ENCODE peak calls at places on chromosome 21, in nine cellular contexts. X, O, N, H, Y, R, B, W and U are unnamed samples.

GRCh38 chr21:27513016-27513415 is 546.1 kb upstream of the ADAMTS5 start:
- DNase-seq in R (no peak), H (peak; percentile 69), X (no peak), B (no peak), N (no peak), O (no peak), Y (no peak), W (no peak), U (no peak)

GRCh38 chr21:28298251-28298672 is 694.4 kb downstream of the LTN1 start:
- DNase-seq in W (no peak), R (no peak), B (no peak), X (peak; percentile 50), Y (no peak), O (no peak), H (no peak), N (no peak), U (no peak)

GRCh38 chr21:18522181-18522771 is 118.7 kb upstream of the TMPRSS15 start:
- DNase-seq in Y (no peak), H (no peak), R (no peak), O (no peak), B (no peak), X (no peak), N (no peak), W (no peak), U (no peak)

GRCh38 chr21:45076245-45076661 is 1.9 kb downstream of the ADARB1 start:
- DNase-seq in R (no peak), B (no peak), N (no peak), W (no peak), O (peak; percentile 62), Y (no peak), H (no peak), X (peak; percentile 69), U (no peak)

GRCh38 chr21:45255381-45256020 is 32.2 kb downstream of the POFUT2 start:
- DNase-seq in O (no peak), W (peak; percentile 60), Y (peak; percentile 23), B (no peak), H (no peak), R (no peak), X (no peak), N (peak; percentile 44), U (peak; percentile 58)

GRCh38 chr21:44582980-44583799 is 2.8 kb upstream of the KRTAP10-5 start:
- DNase-seq in O (no peak), N (no peak), B (no peak), Y (no peak), R (no peak), X (no peak), W (no peak), H (no peak), U (no peak)

GRCh38 chr21:25330266-25330665 is 277.0 kb downstream of the MRPL39 start:
- DNase-seq in B (no peak), O (no peak), N (no peak), R (no peak), H (peak; percentile 84), X (no peak), Y (no peak), W (no peak), U (no peak)

GRCh38 chr21:20004353-20004752 is 993.9 kb upstream of the NCAM2 start:
- DNase-seq in N (no peak), O (no peak), B (no peak), R (no peak), W (no peak), H (no peak), Y (no peak), X (no peak), U (peak; percentile 24)

GRCh38 chr21:43866233-43866632 is 1.2 kb downstream of the AGPAT3 start:
- DNase-seq in H (peak; percentile 44), O (peak; percentile 60), Y (no peak), N (peak; percentile 41), X (peak; percentile 68), R (no peak), B (peak; percentile 23), W (peak; percentile 58), U (no peak)